ENCODE peak calls at places on chromosomes 5 and 9, in nine cellular contexts. Y, T, S, K, O, G, N, F and A are unnamed samples.

GRCh38 chr9:10268500-10269485 is 344.0 kb downstream of the PTPRD start:
- DNase-seq in Y (no peak), T (no peak), S (no peak), K (no peak), O (no peak), G (no peak), N (no peak), F (peak; percentile 25), A (no peak)

GRCh38 chr9:89008346-89009048 is 17.2 kb downstream of the S1PR3 start:
- DNase-seq in Y (no peak), T (no peak), S (no peak), K (no peak), O (no peak), G (no peak), N (no peak), F (no peak), A (no peak)

GRCh38 chr5:66710557-66710956 is 114.4 kb downstream of the MAST4 start:
- DNase-seq in Y (no peak), T (no peak), S (peak; percentile 53), K (no peak), O (no peak), G (no peak), N (no peak), F (no peak), A (no peak)

GRCh38 chr9:128082173-128082572 is 14.1 kb downstream of the SLC25A25 start:
- DNase-seq in Y (no peak), T (no peak), S (no peak), K (no peak), O (no peak), G (no peak), N (no peak), F (no peak), A (no peak)

GRCh38 chr9:81540142-81540701 is 149.1 kb downstream of the TLE1 start:
- DNase-seq in Y (no peak), T (no peak), S (no peak), K (no peak), O (no peak), G (no peak), N (no peak), F (no peak), A (no peak)

GRCh38 chr5:169024426-169024825 is 276.5 kb downstream of the SLIT3 start:
- DNase-seq in Y (no peak), T (no peak), S (peak; percentile 76), K (no peak), O (no peak), G (no peak), N (no peak), F (no peak), A (no peak)

GRCh38 chr9:90921104-90921503 is 119.5 kb downstream of the SYK start:
- DNase-seq in Y (no peak), T (peak; percentile 77), S (peak; percentile 92), K (no peak), O (no peak), G (no peak), N (no peak), F (peak; percentile 22), A (peak; percentile 91)

GRCh38 chr9:17532461-17532860 is 46.4 kb upstream of the SH3GL2 start:
- DNase-seq in Y (no peak), T (no peak), S (no peak), K (no peak), O (no peak), G (no peak), N (no peak), F (no peak), A (no peak)

GRCh38 chr5:59660737-59661136 is 232.8 kb downstream of the PDE4D start:
- DNase-seq in Y (no peak), T (no peak), S (no peak), K (no peak), O (no peak), G (no peak), N (peak; percentile 1), F (no peak), A (no peak)

GRCh38 chr9:35510745-35511428 is 21.0 kb downstream of the RUSC2 start:
- DNase-seq in Y (no peak), T (no peak), S (peak; percentile 93), K (peak; percentile 52), O (peak; percentile 50), G (no peak), N (peak; percentile 85), F (no peak), A (peak; percentile 85)

GRCh38 chr5:61919920-61920319 is 386.1 kb upstream of the KIF2A start:
- DNase-seq in Y (no peak), T (peak; percentile 52), S (no peak), K (no peak), O (no peak), G (no peak), N (no peak), F (no peak), A (no peak)

GRCh38 chr5:100777680-100778281 is 125.3 kb downstream of the ST8SIA4 start:
- DNase-seq in Y (no peak), T (no peak), S (no peak), K (peak; percentile 41), O (peak; percentile 14), G (no peak), N (peak; percentile 16), F (no peak), A (no peak)

GRCh38 chr9:95481000-95481399 is 35.8 kb downstream of the PTCH1 start:
- DNase-seq in Y (no peak), T (no peak), S (no peak), K (no peak), O (no peak), G (no peak), N (no peak), F (no peak), A (no peak)

GRCh38 chr9:26746357-26747072 is 146.1 kb downstream of the CAAP1 start:
- DNase-seq in Y (no peak), T (no peak), S (no peak), K (no peak), O (no peak), G (no peak), N (no peak), F (no peak), A (no peak)

GRCh38 chr5:27706832-27707231 is 668.4 kb upstream of the CDH9 start:
- DNase-seq in Y (no peak), T (no peak), S (no peak), K (no peak), O (no peak), G (no peak), N (no peak), F (no peak), A (no peak)

GRCh38 chr5:172920447-172920849 is 38.8 kb upstream of the RPL26L1 start:
- DNase-seq in Y (no peak), T (no peak), S (peak; percentile 28), K (peak; percentile 89), O (no peak), G (no peak), N (no peak), F (no peak), A (no peak)

GRCh38 chr5:74652576-74652975 is 12.0 kb upstream of the ENC1 start:
- DNase-seq in Y (no peak), T (no peak), S (no peak), K (no peak), O (no peak), G (no peak), N (no peak), F (no peak), A (no peak)